ENCODE peak calls at places on chromosomes 4 and X, in nine cellular contexts. B, X, O, S, W, Q, A, R and P are unnamed samples. For H3K4me1, the result is how much of the 10 kb centered on the place peaks cover.

GRCh38 chr4:76504613-76505465 is 69.8 kb downstream of the SHROOM3 start:
- DNase-seq in B (no peak), X (no peak), O (peak), S (no peak), W (no peak), Q (peak), A (no peak), R (peak), P (no peak)

GRCh38 chrX:108396188-108396885 is 41.9 kb downstream of the COL4A6 start:
- DNase-seq in B (no peak), X (no peak), O (no peak), S (no peak), W (no peak), Q (peak), A (no peak), R (peak), P (no peak)

GRCh38 chrX:154380153-154380552 is 1.1 kb downstream of the EMD start:
- DNase-seq in B (no peak), X (peak), O (no peak), S (no peak), W (no peak), Q (peak), A (peak), R (no peak), P (no peak)

GRCh38 chr4:30495261-30496050 is 224.7 kb upstream of the PCDH7 start:
- DNase-seq in B (no peak), X (no peak), O (no peak), S (no peak), W (no peak), Q (no peak), A (no peak), R (no peak), P (no peak)

GRCh38 chr4:152021788-152022438 is 261.1 kb upstream of the GATB start:
- DNase-seq in B (no peak), X (no peak), O (no peak), S (no peak), W (no peak), Q (no peak), A (no peak), R (no peak), P (no peak)

GRCh38 chr4:187075514-187075913 is 351.9 kb upstream of the FAT1 start:
- DNase-seq in B (no peak), X (no peak), O (no peak), S (no peak), W (no peak), Q (peak), A (no peak), R (no peak), P (no peak)

GRCh38 chr4:139735381-139736256 is 70.0 kb downstream of the MGST2 start:
- DNase-seq in B (no peak), X (peak), O (no peak), S (peak), W (no peak), Q (no peak), A (peak), R (peak), P (peak)

GRCh38 chrX:144494069-144494468 is 610.2 kb downstream of the UBE2NL start:
- DNase-seq in B (no peak), X (no peak), O (no peak), S (no peak), W (no peak), Q (no peak), A (no peak), R (no peak), P (no peak)

GRCh38 chrX:95754411-95754810 is 930.2 kb upstream of the DIAPH2 start:
- DNase-seq in B (no peak), X (no peak), O (no peak), S (no peak), W (no peak), Q (no peak), A (no peak), R (no peak), P (no peak)

DNA sequence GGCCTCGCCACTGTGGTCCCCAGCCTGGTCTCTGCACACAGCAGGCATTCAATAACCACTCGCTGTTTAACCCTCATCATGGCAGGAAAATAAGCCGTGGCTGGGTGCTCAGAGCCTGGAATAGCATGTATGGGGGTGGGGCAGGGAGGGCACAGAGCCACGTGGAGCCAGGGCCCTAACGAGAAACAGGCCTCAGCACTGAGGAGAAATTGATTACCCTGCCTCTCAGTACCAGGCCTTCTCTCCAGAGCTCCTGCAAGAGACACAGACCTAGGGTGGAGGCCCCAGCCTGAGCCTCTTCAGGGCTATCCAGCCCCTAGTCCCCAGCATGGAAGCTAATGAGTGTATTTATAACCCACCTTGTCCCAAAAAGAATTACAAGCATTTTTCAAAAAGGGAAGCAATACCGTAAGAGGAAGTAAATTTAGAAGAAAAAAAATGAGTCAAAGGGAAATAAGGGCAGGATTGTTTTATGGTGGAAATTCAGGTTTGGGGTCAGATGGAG is 102.1 kb upstream of the RBPJ start:
- DNase-seq in B (no peak), X (no peak), O (no peak), S (no peak), W (no peak), Q (no peak), A (no peak), R (no peak), P (no peak)
- H3K4me3 ChIP-seq in B (no peak), X (no peak), O (no peak), S (no peak), W (no peak), Q (no peak), A (no peak), R (no peak), P (no peak)

GRCh38 chr4:179415842-179416223 is 1973.6 kb upstream of the AGA start:
- DNase-seq in B (no peak), X (no peak), O (no peak), S (no peak), W (no peak), Q (peak), A (no peak), R (peak), P (no peak)
- H3K4me1 ChIP-seq in B (under half), X (under half), O (under half), S (under half), W (under half), Q (under half), A (under half), R (under half), P (under half)

GRCh38 chr4:16659120-16659519 is 239.3 kb downstream of the LDB2 start:
- DNase-seq in B (no peak), X (no peak), O (no peak), S (no peak), W (no peak), Q (no peak), A (no peak), R (no peak), P (no peak)
- H3K4me3 ChIP-seq in B (no peak), X (no peak), O (no peak), S (no peak), W (no peak), Q (no peak), A (no peak), R (no peak), P (no peak)

GRCh38 chrX:45712067-45712466 is 511.4 kb upstream of the DIPK2B start:
- DNase-seq in B (no peak), X (no peak), O (no peak), S (no peak), W (no peak), Q (peak), A (no peak), R (no peak), P (no peak)

GRCh38 chrX:45709381-45709780 is 508.7 kb upstream of the DIPK2B start:
- DNase-seq in B (no peak), X (no peak), O (no peak), S (no peak), W (no peak), Q (peak), A (no peak), R (no peak), P (no peak)

GRCh38 chrX:45714864-45715263 is 514.2 kb upstream of the DIPK2B start:
- DNase-seq in B (no peak), X (no peak), O (no peak), S (no peak), W (no peak), Q (peak), A (no peak), R (no peak), P (no peak)

GRCh38 chrX:45711231-45711630 is 510.6 kb upstream of the DIPK2B start:
- DNase-seq in B (no peak), X (no peak), O (no peak), S (no peak), W (no peak), Q (peak), A (no peak), R (no peak), P (no peak)

DNA sequence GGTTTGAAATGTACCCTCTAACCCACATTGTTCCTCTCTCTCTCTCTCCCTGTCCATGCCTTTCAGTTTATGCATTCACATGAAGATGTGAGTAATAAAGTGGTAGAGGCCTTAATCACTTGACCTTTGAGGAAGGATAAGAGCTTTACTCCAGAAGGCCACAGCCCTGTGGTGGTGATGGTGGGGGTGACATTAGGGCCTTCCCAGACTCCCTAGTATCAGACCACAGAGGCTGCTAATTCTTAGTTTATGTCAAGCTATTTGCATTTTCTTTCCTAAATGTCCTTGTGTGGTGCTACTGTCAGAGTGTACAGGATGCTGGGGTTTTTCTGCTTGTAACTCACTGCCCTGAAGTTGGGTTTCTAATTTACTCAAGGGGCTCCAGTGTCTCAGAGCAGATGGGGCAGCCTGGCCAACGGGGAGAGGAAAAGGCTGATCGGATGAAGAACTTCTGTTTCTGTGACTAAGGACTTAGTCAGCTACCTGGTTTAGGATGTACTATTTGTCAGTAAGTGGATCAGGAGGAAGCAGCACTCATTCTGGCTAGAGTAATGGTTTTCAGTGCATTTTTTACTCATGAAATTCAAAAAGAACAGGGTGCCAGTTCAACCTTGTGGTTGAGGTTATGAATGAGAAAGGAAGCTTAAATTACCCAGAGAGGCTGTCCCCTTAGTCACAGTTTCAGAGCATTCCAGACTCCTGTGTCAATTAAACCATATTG is 509.6 kb upstream of the DIPK2B start:
- DNase-seq in B (no peak), X (no peak), O (no peak), S (no peak), W (no peak), Q (peak), A (no peak), R (no peak), P (no peak)
- H3K4me1 ChIP-seq in B (under half), X (under half), O (under half), S (under half), W (under half), Q (under half), A (under half), R (under half), P (under half)

GRCh38 chr4:185535818-185536729 is 767 bp upstream of the PDLIM3 start:
- DNase-seq in B (no peak), X (no peak), O (no peak), S (no peak), W (no peak), Q (no peak), A (no peak), R (peak), P (peak)
- H3K4me3 ChIP-seq in B (no peak), X (peak), O (no peak), S (peak), W (peak), Q (peak), A (peak), R (peak), P (peak)

DNA sequence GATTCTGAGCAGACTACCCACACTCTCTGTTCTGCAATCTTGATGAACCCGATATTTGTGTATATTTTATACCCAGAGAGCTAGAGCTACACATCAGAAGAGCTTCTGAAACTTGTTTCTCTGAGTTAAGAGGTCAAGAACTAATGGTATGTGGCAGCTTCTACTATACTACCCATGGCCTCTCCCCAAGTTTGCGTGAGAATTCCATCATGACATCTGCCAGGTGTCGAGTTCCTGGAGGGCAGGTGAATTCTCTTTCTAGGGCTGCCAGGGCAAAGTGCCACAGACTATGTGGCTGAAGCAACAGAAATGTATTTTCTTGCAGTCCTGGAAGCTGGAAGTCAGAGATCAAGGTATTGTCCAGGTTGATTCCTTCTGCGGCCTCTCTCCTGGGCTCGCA is 4.4 kb downstream of the SORCS2 start:
- DNase-seq in B (no peak), X (peak), O (no peak), S (peak), W (no peak), Q (no peak), A (peak), R (no peak), P (peak)
- H3K4me1 ChIP-seq in B (under half), X (under half), O (under half), S (under half), W (under half), Q (under half), A (under half), R (under half), P (under half)

DNA sequence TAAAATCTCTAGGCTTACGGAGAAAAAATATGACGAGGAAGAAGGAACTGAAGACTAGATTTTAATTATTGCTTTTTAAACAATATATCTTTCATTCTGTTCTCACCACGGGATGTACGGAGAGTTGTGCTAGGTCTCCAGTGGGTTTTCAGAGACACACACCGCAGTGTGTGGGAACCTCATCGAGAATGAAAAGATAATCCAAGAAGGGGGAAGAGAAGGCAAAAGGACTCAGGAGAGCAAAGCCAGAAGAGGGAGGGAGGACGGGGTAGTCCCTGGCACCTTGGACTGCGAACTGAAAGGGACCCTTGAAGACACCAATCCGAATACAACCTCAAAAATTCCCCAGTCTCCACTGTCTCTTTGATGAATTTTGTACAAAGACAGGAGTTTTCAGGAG is 907 bp upstream of the LEF1 start:
- DNase-seq in B (no peak), X (no peak), O (no peak), S (no peak), W (no peak), Q (no peak), A (no peak), R (no peak), P (no peak)
- H3K4me3 ChIP-seq in B (peak), X (no peak), O (peak), S (no peak), W (no peak), Q (no peak), A (no peak), R (peak), P (no peak)

DNA sequence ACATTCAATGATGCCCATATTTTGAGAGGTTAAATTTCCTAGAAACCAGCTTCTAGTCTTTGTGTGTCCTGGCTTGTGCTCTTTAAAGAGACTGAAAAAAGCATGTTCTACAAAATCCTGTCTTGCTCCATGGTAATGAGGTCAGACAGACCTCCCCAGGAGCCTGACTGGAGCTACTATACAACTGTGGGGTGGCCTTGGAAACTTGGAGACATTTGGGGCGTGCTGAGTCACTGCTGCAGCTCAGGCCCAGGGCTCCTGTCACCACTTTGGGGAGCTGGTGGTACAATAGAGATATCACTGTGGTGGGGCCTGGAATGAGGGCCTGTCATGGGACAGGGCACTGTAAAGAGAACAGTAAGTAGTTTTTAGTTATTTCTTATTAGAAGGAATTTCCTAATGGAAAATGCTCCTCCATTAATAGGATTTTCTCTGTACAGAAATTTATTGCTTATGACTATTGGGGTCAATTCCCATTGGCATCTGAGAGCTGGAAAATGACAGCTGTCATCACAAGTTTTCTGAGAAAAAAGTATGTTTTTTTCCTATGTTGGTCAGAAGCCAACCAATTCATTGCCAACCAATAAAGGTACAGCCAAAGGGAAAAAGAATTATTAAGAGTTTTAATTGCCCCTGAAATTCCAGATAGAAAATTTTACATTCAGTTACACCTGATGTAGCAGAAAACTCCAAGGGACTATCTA is 207.4 kb upstream of the JADE1 start:
- DNase-seq in B (no peak), X (no peak), O (no peak), S (no peak), W (no peak), Q (peak), A (no peak), R (no peak), P (no peak)
- H3K4me1 ChIP-seq in B (under half), X (under half), O (under half), S (under half), W (under half), Q (under half), A (under half), R (under half), P (under half)

GRCh38 chr4:74158561-74159396 is 861 bp downstream of the MTHFD2L start:
- DNase-seq in B (no peak), X (no peak), O (no peak), S (no peak), W (no peak), Q (peak), A (no peak), R (no peak), P (no peak)

GRCh38 chr4:74161676-74162450 is 3.9 kb downstream of the MTHFD2L start:
- DNase-seq in B (no peak), X (no peak), O (no peak), S (no peak), W (no peak), Q (peak), A (no peak), R (no peak), P (no peak)

GRCh38 chr4:74157116-74157742 is 689 bp upstream of the MTHFD2L start:
- DNase-seq in B (no peak), X (no peak), O (no peak), S (no peak), W (no peak), Q (peak), A (no peak), R (no peak), P (no peak)

GRCh38 chr4:74157743-74158560 is at the start of gene MTHFD2L:
- DNase-seq in B (peak), X (peak), O (peak), S (peak), W (peak), Q (peak), A (peak), R (peak), P (peak)

GRCh38 chr4:74159397-74159709 is 1.4 kb downstream of the MTHFD2L start:
- DNase-seq in B (no peak), X (no peak), O (no peak), S (no peak), W (no peak), Q (no peak), A (no peak), R (no peak), P (no peak)
- H3K4me3 ChIP-seq in B (no peak), X (peak), O (no peak), S (peak), W (peak), Q (no peak), A (peak), R (peak), P (peak)